ENCODE peak calls at places on chromosomes 11 and 22, in five cellular contexts. T is adrenal gland, Y is fibroblast of pulmonary artery, O is IMR-90, C is Calu3. X is an unnamed sample.

GRCh38 chr11:32081129-32081641 is 9.7 kb upstream of the RCN1 start:
- DNase-seq in T (no peak), Y (peak; percentile 61), O (peak; percentile 64), C (no peak), X (no peak)

GRCh38 chr11:843818-844692 is 1.4 kb downstream of the TSPAN4 start:
- DNase-seq in T (peak; percentile 90), Y (peak; percentile 98), O (peak; percentile 90), C (peak; percentile 60), X (no peak)

GRCh38 chr22:29299136-29299900 is 7.1 kb upstream of the GAS2L1 start:
- DNase-seq in T (no peak), Y (no peak), O (no peak), C (no peak), X (no peak)

GRCh38 chr22:45308624-45309421 is 911 bp upstream of the FAM118A start:
- DNase-seq in T (no peak), Y (no peak), O (no peak), C (no peak), X (no peak)

GRCh38 chr11:133570376-133570775 is 38.1 kb upstream of the OPCML start:
- DNase-seq in T (no peak), Y (no peak), O (no peak), C (no peak), X (no peak)

GRCh38 chr11:61146413-61146812 is 14.8 kb downstream of the VPS37C start:
- DNase-seq in T (no peak), Y (no peak), O (no peak), C (no peak), X (no peak)

GRCh38 chr22:17703811-17704210 is 65.3 kb downstream of the BCL2L13 start:
- DNase-seq in T (no peak), Y (peak; percentile 24), O (peak; percentile 55), C (no peak), X (no peak)

GRCh38 chr11:32447252-32447651 is 11.9 kb upstream of the WT1 start:
- DNase-seq in T (no peak), Y (no peak), O (no peak), C (no peak), X (no peak)

GRCh38 chr11:120622189-120622912 is 110.8 kb downstream of the GRIK4 start:
- DNase-seq in T (no peak), Y (peak; percentile 44), O (no peak), C (no peak), X (no peak)

GRCh38 chr22:19766506-19767426 is 6.2 kb downstream of the TBX1 start:
- DNase-seq in T (peak; percentile 32), Y (no peak), O (no peak), C (peak; percentile 75), X (no peak)

GRCh38 chr22:39571538-39571937 is 985 bp downstream of the CACNA1I start:
- DNase-seq in T (no peak), Y (no peak), O (no peak), C (no peak), X (no peak)
- TF ChIP-seq CTCF in T (no peak), Y (no peak), O (no peak), C (no peak), X (no peak)

GRCh38 chr22:34462795-34463194 is 542.5 kb upstream of the LARGE1 start:
- DNase-seq in T (no peak), Y (no peak), O (no peak), C (no peak), X (no peak)
- TF ChIP-seq CTCF in T (no peak), Y (no peak), O (no peak), C (no peak), X (no peak)

GRCh38 chr11:108025387-108026080 is 16.8 kb downstream of the CUL5 start:
- DNase-seq in T (no peak), Y (no peak), O (peak; percentile 52), C (no peak), X (no peak)
- TF ChIP-seq CTCF in T (no peak), Y (no peak), O (peak; percentile 19), C (no peak), X (no peak)

GRCh38 chr11:83676061-83676460 is 389.9 kb upstream of the CCDC90B start:
- DNase-seq in T (no peak), Y (no peak), O (no peak), C (no peak), X (no peak)

GRCh38 chr11:83666149-83666548 is 380.0 kb upstream of the CCDC90B start:
- DNase-seq in T (no peak), Y (no peak), O (no peak), C (no peak), X (no peak)

GRCh38 chr11:83674498-83674897 is 388.3 kb upstream of the CCDC90B start:
- DNase-seq in T (no peak), Y (no peak), O (no peak), C (no peak), X (no peak)

DNA sequence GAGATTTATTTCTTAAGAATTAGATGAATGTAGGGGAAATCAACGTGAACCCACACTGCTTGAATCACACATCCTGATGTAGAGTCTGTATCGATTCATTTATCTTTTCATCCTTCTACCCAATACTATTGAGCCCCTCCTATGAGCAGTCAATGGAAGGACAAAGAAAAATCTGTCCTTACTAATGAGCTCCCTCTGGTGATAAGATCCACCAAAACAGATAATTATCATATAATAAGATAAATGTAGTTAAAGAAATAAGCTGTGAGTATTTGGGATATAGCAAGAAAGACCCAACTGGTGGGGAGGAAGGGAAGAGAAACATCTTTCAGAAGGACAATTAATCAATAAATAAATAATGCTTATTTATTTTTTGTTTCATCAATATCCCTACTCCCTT is 385.1 kb upstream of the CCDC90B start:
- DNase-seq in T (no peak), Y (no peak), O (peak; percentile 4), C (no peak), X (no peak)
- TF ChIP-seq CTCF in T (no peak), Y (no peak), O (peak; percentile 37), C (no peak), X (no peak)

GRCh38 chr11:16248248-16248647 is 108.1 kb downstream of the SOX6 start:
- DNase-seq in T (no peak), Y (no peak), O (no peak), C (no peak), X (no peak)

GRCh38 chr11:16252373-16252772 is 104.0 kb downstream of the SOX6 start:
- DNase-seq in T (no peak), Y (peak; percentile 13), O (peak; percentile 23), C (peak; percentile 13), X (no peak)
- TF ChIP-seq CTCF in T (peak; percentile 7), Y (peak; percentile 20), O (peak; percentile 27), C (no peak), X (peak; percentile 53)

GRCh38 chr11:83521647-83522596 is 235.8 kb upstream of the CCDC90B start:
- DNase-seq in T (no peak), Y (no peak), O (peak; percentile 31), C (no peak), X (no peak)
- TF ChIP-seq CTCF in T (no peak), Y (no peak), O (peak; percentile 50), C (no peak), X (peak; percentile 27)

DNA sequence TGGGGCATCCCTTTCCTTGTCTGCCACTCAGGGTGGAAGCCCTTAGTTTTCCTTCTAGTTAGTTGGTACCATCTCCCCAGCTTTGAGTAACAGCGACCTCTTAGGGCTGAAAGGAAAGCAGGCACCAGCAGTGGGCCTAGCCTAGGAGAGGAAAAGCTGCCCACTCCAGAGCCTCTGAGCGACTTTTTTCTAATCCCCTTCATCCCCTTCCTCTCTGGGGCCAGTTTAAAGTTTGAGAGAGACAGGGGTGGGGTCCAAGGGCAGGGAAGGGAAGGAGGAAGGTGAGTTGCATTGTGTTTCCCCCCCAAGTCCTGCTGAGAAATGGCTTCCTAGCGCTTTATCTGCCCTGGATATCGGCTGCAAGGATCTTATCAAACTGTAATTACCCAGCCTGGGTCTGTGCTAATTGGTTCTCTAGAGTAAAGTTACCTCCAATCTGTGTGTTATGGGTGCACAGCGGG is 573.9 kb upstream of the CADM1 start:
- DNase-seq in T (no peak), Y (no peak), O (peak; percentile 20), C (no peak), X (peak; percentile 22)
- TF ChIP-seq CTCF in T (no peak), Y (no peak), O (peak; percentile 52), C (no peak), X (peak; percentile 55)

X was measured in neural crest cell.